ENCODE peak calls at places on chromosomes 12 and 14, in nine cellular contexts. K is Kasumi-1; G is mesendoderm; V is CD8-positive, alpha-beta T cell; M is activated CD4-positive, alpha-beta T cell treated with anti-CD3 and anti-CD28 coated beads, Interleukin-2, amount 50 U/mL, for 1 hour; E is activated CD8-positive, alpha-beta memory T cell treated with anti-CD3 and anti-CD28 coated beads for 48 hours; Y is T-helper 2 cell; R is kidney glomerular epithelial cell; T is NCI-H2029. X is an unnamed sample.

GRCh38 chr14:61584258-61584657 is 111.1 kb upstream of the HIF1A start:
- DNase-seq in T (no peak), V (no peak), E (no peak), K (no peak), Y (no peak), R (no peak), M (no peak), G (no peak), X (no peak)

GRCh38 chr12:119869720-119870119 is 7.4 kb downstream of the CIT start:
- DNase-seq in E (no peak), G (no peak), M (no peak), V (no peak), Y (no peak), T (no peak), K (no peak), R (no peak), X (no peak)

GRCh38 chr12:128660532-128661215 is 163.1 kb downstream of the SLC15A4 start:
- DNase-seq in M (no peak), V (no peak), K (no peak), R (no peak), Y (no peak), E (no peak), G (no peak), T (peak; percentile 32), X (no peak)

GRCh38 chr14:68503186-68503825 is 289.6 kb downstream of the ZFP36L1 start:
- DNase-seq in T (no peak), V (no peak), M (no peak), R (no peak), Y (no peak), E (no peak), G (peak; percentile 40), K (no peak), X (no peak)

GRCh38 chr12:91178139-91178561 is 4.5 kb downstream of the DCN start:
- DNase-seq in Y (no peak), V (no peak), E (no peak), G (peak; percentile 15), K (peak; percentile 18), T (no peak), M (no peak), R (peak; percentile 65), X (no peak)

GRCh38 chr14:32330356-32331226 is 1.5 kb downstream of the AKAP6 start:
- DNase-seq in E (no peak), V (no peak), K (no peak), Y (no peak), G (no peak), R (no peak), T (peak; percentile 87), M (no peak), X (no peak)

GRCh38 chr14:105581551-105582341 is 55.4 kb downstream of the TMEM121 start:
- DNase-seq in T (no peak), G (no peak), K (no peak), M (no peak), R (no peak), E (no peak), V (no peak), Y (no peak), X (no peak)

GRCh38 chr14:92288994-92289393 is 34.0 kb upstream of the SLC24A4 start:
- DNase-seq in E (no peak), K (no peak), R (no peak), T (no peak), G (no peak), M (no peak), Y (no peak), V (no peak), X (no peak)

GRCh38 chr12:26770239-26771070 is 62.5 kb downstream of the ITPR2 start:
- DNase-seq in V (no peak), R (peak; percentile 17), Y (no peak), M (no peak), T (no peak), K (no peak), G (no peak), E (no peak), X (no peak)

GRCh38 chr12:55931780-55932545 is 1.0 kb downstream of the DGKA start:
- DNase-seq in E (no peak), G (peak; percentile 40), R (peak; percentile 26), V (peak; percentile 18), K (no peak), T (no peak), M (no peak), Y (no peak), X (no peak)

GRCh38 chr14:76874734-76875133 is 48.5 kb downstream of the LRRC74A start:
- DNase-seq in Y (no peak), G (no peak), V (no peak), K (no peak), M (no peak), E (no peak), T (no peak), R (no peak), X (no peak)

GRCh38 chr14:53304726-53305381 is 151.7 kb upstream of the DDHD1 start:
- DNase-seq in V (no peak), K (no peak), T (no peak), R (no peak), Y (no peak), G (no peak), M (no peak), E (no peak), X (no peak)

GRCh38 chr14:94548999-94549985 is 11.9 kb upstream of the SERPINA4 start:
- DNase-seq in Y (peak; percentile 33), M (peak; percentile 45), G (peak; percentile 81), V (peak; percentile 19), K (peak; percentile 30), R (peak; percentile 24), T (no peak), E (peak; percentile 57), X (peak; percentile 4)

GRCh38 chr14:96038920-96039632 is at the start of gene C14orf132:
- DNase-seq in K (no peak), V (peak; percentile 4), Y (no peak), E (peak; percentile 16), G (peak; percentile 66), R (no peak), T (no peak), M (peak; percentile 50), X (peak; percentile 23)

GRCh38 chr12:3362751-3363150 is 128.3 kb upstream of the PRMT8 start:
- DNase-seq in E (no peak), K (no peak), T (peak; percentile 98), V (no peak), R (no peak), G (no peak), Y (no peak), M (no peak), X (no peak)

GRCh38 chr14:88746042-88746441 is 46.7 kb downstream of the EML5 start:
- DNase-seq in E (no peak), T (no peak), Y (no peak), M (no peak), V (no peak), K (no peak), G (no peak), R (no peak), X (no peak)

GRCh38 chr14:79074501-79074900 is 904.3 kb downstream of the NRXN3 start:
- DNase-seq in R (no peak), V (no peak), M (no peak), G (no peak), E (no peak), T (no peak), K (no peak), Y (no peak), X (no peak)

GRCh38 chr12:48985901-48986300 is 7.8 kb downstream of the WNT1 start:
- DNase-seq in V (no peak), G (no peak), T (no peak), K (no peak), Y (no peak), M (no peak), R (no peak), E (no peak), X (no peak)

GRCh38 chr14:59130472-59130871 is 58.0 kb upstream of the DAAM1 start:
- DNase-seq in T (no peak), G (no peak), E (no peak), V (no peak), M (no peak), R (no peak), Y (no peak), K (no peak), X (no peak)

GRCh38 chr12:16583991-16584745 is 21.8 kb downstream of the LMO3 start:
- DNase-seq in G (no peak), K (no peak), Y (no peak), E (no peak), T (no peak), M (no peak), V (no peak), R (no peak), X (no peak)

GRCh38 chr14:50560929-50561280 is 960 bp downstream of the ATL1 start:
- DNase-seq in G (peak; percentile 27), V (no peak), R (no peak), E (peak; percentile 18), T (peak; percentile 59), M (peak; percentile 23), K (no peak), Y (peak; percentile 15), X (peak; percentile 11)

GRCh38 chr12:6836851-6837250 is 3.9 kb upstream of the GNB3 start:
- DNase-seq in G (no peak), Y (no peak), T (no peak), V (no peak), R (no peak), E (no peak), M (no peak), K (no peak), X (no peak)

GRCh38 chr12:122354958-122355641 is 67.4 kb downstream of the CLIP1 start:
- DNase-seq in E (no peak), K (no peak), R (no peak), Y (no peak), G (no peak), M (no peak), T (no peak), V (no peak), X (no peak)

GRCh38 chr12:104712477-104712876 is 245.6 kb downstream of the SLC41A2 start:
- DNase-seq in V (no peak), M (no peak), E (no peak), K (no peak), T (no peak), Y (no peak), G (peak; percentile 44), R (no peak), X (no peak)

GRCh38 chr14:66859063-66859671 is 330.1 kb upstream of the GARIN2 start:
- DNase-seq in V (no peak), E (no peak), T (no peak), G (no peak), M (no peak), R (no peak), Y (no peak), K (no peak), X (no peak)

GRCh38 chr12:26648584-26648983 is 184.4 kb downstream of the ITPR2 start:
- DNase-seq in V (no peak), G (no peak), K (no peak), M (no peak), R (peak; percentile 98), Y (no peak), T (no peak), E (no peak), X (no peak)

GRCh38 chr12:34605510-34605887 is 583.2 kb downstream of the ALG10 start:
- DNase-seq in K (no peak), G (no peak), M (no peak), Y (no peak), V (no peak), E (no peak), R (no peak), T (no peak), X (no peak)

GRCh38 chr14:94097091-94097490 is 13.4 kb upstream of the IFI27 start:
- DNase-seq in M (no peak), E (no peak), K (no peak), R (peak; percentile 58), V (no peak), G (no peak), T (no peak), Y (no peak), X (no peak)

GRCh38 chr12:106205208-106206069 is 42.4 kb downstream of the CKAP4 start:
- DNase-seq in M (no peak), V (no peak), T (peak; percentile 25), E (no peak), K (no peak), Y (no peak), G (peak; percentile 33), R (no peak), X (no peak)

GRCh38 chr12:112992541-112993398 is 14.5 kb downstream of the OAS2 start:
- DNase-seq in K (peak; percentile 68), E (peak; percentile 28), V (peak; percentile 25), M (peak; percentile 65), G (peak; percentile 72), T (peak; percentile 22), Y (no peak), R (peak; percentile 56), X (peak; percentile 46)

GRCh38 chr12:130719263-130719892 is 3.3 kb upstream of the RIMBP2 start:
- DNase-seq in G (no peak), T (no peak), M (no peak), E (no peak), R (no peak), K (no peak), V (no peak), Y (no peak), X (no peak)

X was measured in naive thymus-derived CD4-positive, alpha-beta T cell.